ENCODE peak calls at places on chromosomes 12 and 14, in ten cellular contexts. T is HCT116; F is CD8-positive, alpha-beta T cell; H is suprapubic skin; X is gastrocnemius medialis; Z is CD8-positive, alpha-beta memory T cell; N is Peyer's patch; D is stomach; Q is uterus; U is mesendoderm. K is an unnamed sample.

GRCh38 chr14:54241517-54241916 is 155.3 kb upstream of the CDKN3 start:
- DNase-seq in U (no peak), D (no peak), N (no peak), Z (no peak), T (no peak), Q (no peak), X (no peak), F (no peak), H (no peak), K (no peak)

GRCh38 chr12:20369164-20370000 is 1.0 kb downstream of the PDE3A start:
- DNase-seq in F (no peak), Z (no peak), U (peak; percentile 78), H (peak; percentile 81), D (peak; percentile 27), X (peak; percentile 33), Q (peak; percentile 71), T (no peak), N (peak; percentile 82), K (peak; percentile 2)

GRCh38 chr12:85348779-85349178 is 68.8 kb downstream of the ALX1 start:
- DNase-seq in N (no peak), Q (no peak), X (no peak), D (no peak), U (no peak), F (no peak), H (no peak), Z (no peak), T (no peak), K (no peak)

GRCh38 chr12:68189766-68190700 is 30.5 kb upstream of the IFNG start:
- DNase-seq in Q (no peak), T (peak; percentile 13), D (no peak), X (no peak), F (peak; percentile 34), H (no peak), Z (no peak), U (no peak), N (no peak), K (no peak)

GRCh38 chr14:67428501-67429031 is 16.6 kb upstream of the PLEK2 start:
- DNase-seq in X (no peak), U (peak; percentile 88), F (no peak), N (peak; percentile 73), T (no peak), Z (no peak), D (peak; percentile 54), Q (no peak), H (no peak), K (no peak)

GRCh38 chr12:124613151-124613585 is 45.8 kb upstream of the NCOR2 start:
- DNase-seq in D (peak; percentile 48), X (no peak), U (no peak), N (no peak), Q (no peak), F (no peak), H (no peak), T (no peak), Z (no peak), K (no peak)

GRCh38 chr14:96039633-96040311 is 610 bp downstream of the C14orf132 start:
- DNase-seq in F (no peak), X (no peak), D (no peak), U (peak; percentile 67), H (no peak), T (no peak), N (no peak), Z (no peak), Q (peak; percentile 37), K (peak; percentile 3)

GRCh38 chr12:26621932-26622331 is 211.1 kb downstream of the ITPR2 start:
- DNase-seq in T (no peak), X (no peak), Q (no peak), D (no peak), N (no peak), H (no peak), U (no peak), F (no peak), Z (no peak), K (no peak)

GRCh38 chr14:68395585-68395984 is 397.3 kb downstream of the ZFP36L1 start:
- DNase-seq in U (no peak), T (no peak), H (no peak), Z (no peak), D (no peak), X (no peak), F (no peak), N (no peak), Q (peak; percentile 46), K (no peak)

GRCh38 chr12:109679716-109680520 is 33.7 kb upstream of the FAM222A start:
- DNase-seq in N (no peak), T (no peak), F (no peak), Z (no peak), H (no peak), D (no peak), X (no peak), U (peak; percentile 45), Q (no peak), K (no peak)

GRCh38 chr12:109675411-109675810 is 38.2 kb upstream of the FAM222A start:
- DNase-seq in Q (no peak), F (no peak), T (no peak), D (no peak), U (no peak), H (no peak), N (no peak), Z (no peak), X (no peak), K (no peak)

GRCh38 chr12:109680521-109681030 is 33.0 kb upstream of the FAM222A start:
- DNase-seq in X (no peak), N (peak; percentile 64), U (no peak), F (no peak), D (peak; percentile 39), T (no peak), H (no peak), Q (no peak), Z (no peak), K (no peak)

GRCh38 chr12:109678732-109679131 is 34.9 kb upstream of the FAM222A start:
- DNase-seq in U (peak; percentile 86), N (peak; percentile 56), X (no peak), F (no peak), H (no peak), D (no peak), Q (no peak), T (no peak), Z (no peak), K (no peak)

GRCh38 chr12:109677323-109677722 is 36.3 kb upstream of the FAM222A start:
- DNase-seq in Z (no peak), D (no peak), T (no peak), H (no peak), U (peak; percentile 54), X (no peak), N (no peak), Q (no peak), F (no peak), K (no peak)
- H3K4me3 ChIP-seq in Z (no peak overlapping the region), D (no peak overlapping the region), T (no peak overlapping the region), H (no peak overlapping the region), U (no peak overlapping the region), X (no peak overlapping the region), N (no peak overlapping the region), Q (no peak overlapping the region), F (no peak overlapping the region), K (no peak overlapping the region)

DNA sequence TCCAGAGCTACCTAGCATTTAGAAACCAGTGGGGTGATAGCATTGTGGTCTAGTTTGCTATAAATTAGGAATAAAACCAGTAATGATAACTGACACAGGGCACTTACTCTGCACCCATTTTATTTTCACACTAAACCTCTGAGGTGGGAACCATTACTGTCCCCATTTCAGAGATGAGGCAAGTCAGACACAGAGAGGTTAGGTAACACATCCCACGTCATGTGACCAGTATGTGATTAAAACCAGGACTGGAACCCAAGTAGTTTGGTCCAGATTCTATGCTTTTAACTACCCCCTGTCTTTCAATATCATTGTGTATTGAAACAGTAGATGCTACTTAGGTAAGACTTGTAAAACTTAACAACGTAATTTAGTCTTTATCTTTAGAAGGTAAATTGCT is 110.2 kb downstream of the PLXNC1 start:
- DNase-seq in U (no peak), Q (no peak), D (no peak), Z (no peak), N (no peak), H (no peak), F (no peak), X (no peak), T (no peak), K (no peak)
- H3K27ac ChIP-seq in U (no peak overlapping the region), Q (no peak overlapping the region), D (no peak overlapping the region), Z (no peak overlapping the region), N (no peak overlapping the region), H (no peak overlapping the region), F (no peak overlapping the region), X (no peak overlapping the region), T (no peak overlapping the region), K (no peak overlapping the region)

GRCh38 chr14:78581222-78581621 is 411.0 kb downstream of the NRXN3 start:
- DNase-seq in Z (no peak), Q (no peak), X (no peak), U (no peak), F (no peak), N (no peak), T (no peak), D (no peak), H (no peak), K (no peak)

GRCh38 chr14:78576437-78577166 is 406.4 kb downstream of the NRXN3 start:
- DNase-seq in H (no peak), D (no peak), N (no peak), F (no peak), U (no peak), T (no peak), Z (no peak), Q (no peak), X (peak; percentile 41), K (no peak)
- H3K4me1 ChIP-seq in H (no peaks in the 10 kb centered on the region), D (no peaks in the 10 kb centered on the region), N (no peaks in the 10 kb centered on the region), F (no peaks in the 10 kb centered on the region), U (no peaks in the 10 kb centered on the region), T (no peaks in the 10 kb centered on the region), Z (no peaks in the 10 kb centered on the region), Q (no peaks in the 10 kb centered on the region), X (peaks cover 6% of the 10 kb centered on the region), K (no peaks in the 10 kb centered on the region)

GRCh38 chr12:92141585-92142244 is 3.9 kb downstream of the BTG1 start:
- DNase-seq in Z (no peak), T (no peak), D (no peak), U (no peak), X (no peak), F (peak; percentile 44), H (no peak), Q (no peak), N (no peak), K (peak; percentile 85)

GRCh38 chr12:92142251-92142896 is 3.3 kb downstream of the BTG1 start:
- DNase-seq in N (no peak), Z (no peak), F (no peak), D (no peak), T (no peak), Q (no peak), H (no peak), U (no peak), X (no peak), K (no peak)

GRCh38 chr12:92144045-92144630 is 1.5 kb downstream of the BTG1 start:
- DNase-seq in U (peak; percentile 95), D (peak; percentile 67), T (peak; percentile 66), X (peak; percentile 56), N (peak; percentile 91), Q (peak; percentile 68), F (peak; percentile 72), H (peak; percentile 80), Z (peak; percentile 43), K (peak; percentile 74)

GRCh38 chr12:92144631-92145480 is 790 bp downstream of the BTG1 start:
- DNase-seq in F (peak; percentile 45), H (peak; percentile 84), T (no peak), U (peak; percentile 75), D (peak; percentile 74), N (peak; percentile 82), Q (peak; percentile 50), Z (peak; percentile 21), X (peak; percentile 33), K (peak; percentile 60)

DNA sequence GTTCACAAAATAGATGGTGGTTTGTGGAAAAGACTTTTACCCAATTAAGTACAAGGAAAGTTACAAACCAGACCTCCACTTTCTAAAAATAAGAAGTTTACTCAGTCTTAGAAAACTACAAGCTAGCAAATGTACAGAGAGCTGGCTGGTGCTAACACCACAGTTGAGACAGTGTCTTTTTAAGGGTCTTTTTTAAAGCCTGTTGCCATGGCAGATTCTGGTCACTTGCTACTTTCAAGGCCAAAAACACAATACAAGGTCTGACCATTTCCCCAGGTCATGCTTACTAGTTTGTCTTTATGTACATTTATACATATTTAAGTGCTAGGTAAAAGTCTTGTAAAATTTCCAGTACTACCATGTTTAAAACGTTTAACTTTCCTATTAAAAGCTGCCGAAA is 2.4 kb downstream of the BTG1 start:
- DNase-seq in Q (no peak), D (no peak), N (no peak), Z (no peak), H (no peak), T (no peak), F (no peak), X (no peak), U (no peak), K (no peak)
- H3K4me3 ChIP-seq in Q (peak overlapping the region; percentile 84), D (peak overlapping the region; percentile 74), N (peak overlapping the region; percentile 87), Z (peak overlapping the region; percentile 98), H (peak overlapping the region; percentile 83), T (no peak overlapping the region), F (peak overlapping the region; percentile 66), X (peak overlapping the region; percentile 92), U (no peak overlapping the region), K (peak overlapping the region; percentile 98)